ENCODE peak calls at places on chromosomes 13 and 19, in nine cellular contexts. One of them, this sample, is unnamed.

GRCh38 chr19:20103091-20103501 is 25.3 kb downstream of the ZNF90 start:
- DNase-seq in uterus: no peak
- DNase-seq in brain microvascular endothelial cell: no peak
- DNase-seq in suprapubic skin: no peak
- DNase-seq in transverse colon: no peak
- DNase-seq in ascending aorta: no peak
- DNase-seq in AG04450: no peak
- DNase-seq in effector memory CD4-positive, alpha-beta T cell: no peak
- DNase-seq in small intestine: no peak
- DNase-seq in this sample: no peak

GRCh38 chr19:51702103-51702753 is 9.1 kb downstream of the SPACA6 start:
- DNase-seq in suprapubic skin: peak
- DNase-seq in brain microvascular endothelial cell: no peak
- DNase-seq in ascending aorta: no peak
- DNase-seq in effector memory CD4-positive, alpha-beta T cell: peak
- DNase-seq in uterus: peak
- DNase-seq in transverse colon: peak
- DNase-seq in small intestine: peak
- DNase-seq in AG04450: no peak
- DNase-seq in this sample: peak

GRCh38 chr19:38975861-38976271 is 324 bp upstream of the FBXO17 start:
- DNase-seq in small intestine: peak
- DNase-seq in transverse colon: no peak
- DNase-seq in effector memory CD4-positive, alpha-beta T cell: no peak
- DNase-seq in AG04450: no peak
- DNase-seq in brain microvascular endothelial cell: no peak
- DNase-seq in uterus: no peak
- DNase-seq in suprapubic skin: peak
- DNase-seq in ascending aorta: no peak
- DNase-seq in this sample: peak

GRCh38 chr13:62337109-62337880 is 921.6 kb upstream of the PCDH20 start:
- DNase-seq in AG04450: no peak
- DNase-seq in brain microvascular endothelial cell: no peak
- DNase-seq in suprapubic skin: no peak
- DNase-seq in small intestine: no peak
- DNase-seq in ascending aorta: no peak
- DNase-seq in uterus: no peak
- DNase-seq in effector memory CD4-positive, alpha-beta T cell: no peak
- DNase-seq in transverse colon: no peak
- DNase-seq in this sample: no peak

GRCh38 chr13:51814825-51815650 is 11.1 kb upstream of the DHRS12 start:
- DNase-seq in AG04450: no peak
- DNase-seq in transverse colon: peak
- DNase-seq in brain microvascular endothelial cell: peak
- DNase-seq in uterus: peak
- DNase-seq in suprapubic skin: no peak
- DNase-seq in effector memory CD4-positive, alpha-beta T cell: peak
- DNase-seq in small intestine: peak
- DNase-seq in ascending aorta: no peak
- DNase-seq in this sample: no peak

GRCh38 chr19:3387645-3388589 is 21.5 kb downstream of the NFIC start:
- DNase-seq in transverse colon: peak
- DNase-seq in AG04450: no peak
- DNase-seq in uterus: peak
- DNase-seq in brain microvascular endothelial cell: no peak
- DNase-seq in effector memory CD4-positive, alpha-beta T cell: no peak
- DNase-seq in small intestine: peak
- DNase-seq in ascending aorta: peak
- DNase-seq in suprapubic skin: peak
- DNase-seq in this sample: peak

GRCh38 chr19:10269333-10270179 is 1.4 kb upstream of the ICAM1 start:
- DNase-seq in effector memory CD4-positive, alpha-beta T cell: peak
- DNase-seq in suprapubic skin: peak
- DNase-seq in uterus: peak
- DNase-seq in transverse colon: peak
- DNase-seq in brain microvascular endothelial cell: peak
- DNase-seq in ascending aorta: peak
- DNase-seq in AG04450: no peak
- DNase-seq in small intestine: peak
- DNase-seq in this sample: peak

GRCh38 chr13:28392428-28392827 is 102.5 kb downstream of the FLT1 start:
- DNase-seq in effector memory CD4-positive, alpha-beta T cell: no peak
- DNase-seq in transverse colon: no peak
- DNase-seq in brain microvascular endothelial cell: no peak
- DNase-seq in uterus: no peak
- DNase-seq in small intestine: no peak
- DNase-seq in AG04450: no peak
- DNase-seq in suprapubic skin: no peak
- DNase-seq in ascending aorta: no peak
- DNase-seq in this sample: no peak

GRCh38 chr19:1554968-1555801 is 12.9 kb downstream of the MEX3D start:
- DNase-seq in AG04450: no peak
- DNase-seq in uterus: no peak
- DNase-seq in brain microvascular endothelial cell: no peak
- DNase-seq in ascending aorta: no peak
- DNase-seq in small intestine: no peak
- DNase-seq in effector memory CD4-positive, alpha-beta T cell: no peak
- DNase-seq in transverse colon: no peak
- DNase-seq in suprapubic skin: no peak
- DNase-seq in this sample: no peak

GRCh38 chr19:32017341-32017948 is 328.0 kb upstream of the ZNF507 start:
- DNase-seq in AG04450: no peak
- DNase-seq in effector memory CD4-positive, alpha-beta T cell: no peak
- DNase-seq in small intestine: no peak
- DNase-seq in suprapubic skin: no peak
- DNase-seq in ascending aorta: no peak
- DNase-seq in brain microvascular endothelial cell: no peak
- DNase-seq in transverse colon: no peak
- DNase-seq in uterus: no peak
- DNase-seq in this sample: no peak

GRCh38 chr13:55560331-55560730 is 1580.4 kb upstream of the PRR20A start:
- DNase-seq in AG04450: no peak
- DNase-seq in small intestine: no peak
- DNase-seq in brain microvascular endothelial cell: no peak
- DNase-seq in suprapubic skin: no peak
- DNase-seq in uterus: no peak
- DNase-seq in ascending aorta: no peak
- DNase-seq in transverse colon: no peak
- DNase-seq in effector memory CD4-positive, alpha-beta T cell: no peak
- DNase-seq in this sample: no peak

GRCh38 chr19:57946316-57946715 is 1.2 kb downstream of the ZNF256 start:
- DNase-seq in small intestine: no peak
- DNase-seq in transverse colon: no peak
- DNase-seq in uterus: no peak
- DNase-seq in brain microvascular endothelial cell: no peak
- DNase-seq in effector memory CD4-positive, alpha-beta T cell: no peak
- DNase-seq in suprapubic skin: no peak
- DNase-seq in ascending aorta: no peak
- DNase-seq in AG04450: no peak
- DNase-seq in this sample: no peak

DNA sequence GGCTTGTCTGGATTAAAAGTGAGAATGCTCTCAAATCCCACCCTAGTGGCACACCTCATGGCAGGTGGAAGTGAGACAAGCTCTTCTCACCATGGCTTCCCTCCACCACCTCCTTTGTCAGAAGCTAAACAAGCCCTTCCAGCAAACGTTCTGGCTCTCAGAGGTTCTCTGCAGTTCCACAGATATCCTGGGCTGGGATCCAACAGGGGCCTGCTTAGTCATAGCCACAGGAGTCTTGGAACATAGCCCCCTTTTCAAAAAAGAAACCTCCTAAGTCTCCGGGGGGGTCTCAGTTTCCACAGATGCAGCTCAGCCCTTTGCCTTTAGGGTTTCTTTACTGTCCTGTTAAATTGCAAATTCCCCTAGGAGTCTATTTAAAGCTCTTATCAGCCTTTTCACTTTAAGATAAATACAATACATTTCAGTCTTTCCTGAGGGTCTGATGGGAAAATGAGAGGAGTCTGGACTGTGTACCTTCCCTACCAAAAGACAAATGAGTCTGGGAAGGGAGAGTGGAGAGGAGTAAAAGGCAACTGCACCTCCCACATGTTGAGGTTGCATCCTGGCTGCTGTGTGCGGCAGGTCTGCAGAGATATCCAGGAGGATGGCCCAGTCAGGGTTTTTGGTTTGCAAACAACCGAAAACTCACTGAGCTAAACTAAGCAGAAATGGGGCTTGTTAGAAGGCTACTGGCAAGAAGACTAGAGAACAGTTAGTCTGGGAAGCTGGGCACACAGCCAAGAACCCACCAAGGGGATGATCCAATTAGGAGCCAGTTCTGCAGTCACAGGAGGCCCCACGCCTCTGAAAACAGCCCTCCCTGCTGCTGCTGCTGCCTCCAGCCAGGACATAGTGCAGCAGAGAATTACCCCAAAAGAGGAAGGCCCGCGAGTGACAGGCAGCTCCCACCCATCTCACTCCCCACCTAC is 41.4 kb upstream of the SERP2 start:
- DNase-seq in transverse colon: peak
- DNase-seq in brain microvascular endothelial cell: peak
- DNase-seq in small intestine: no peak
- DNase-seq in effector memory CD4-positive, alpha-beta T cell: no peak
- DNase-seq in uterus: peak
- DNase-seq in suprapubic skin: no peak
- DNase-seq in AG04450: peak
- DNase-seq in ascending aorta: peak
- DNase-seq in this sample: peak
- H3K4me3 ChIP-seq in transverse colon: no peak
- H3K4me3 ChIP-seq in brain microvascular endothelial cell: no peak
- H3K4me3 ChIP-seq in small intestine: no peak
- H3K4me3 ChIP-seq in effector memory CD4-positive, alpha-beta T cell: no peak
- H3K4me3 ChIP-seq in uterus: no peak
- H3K4me3 ChIP-seq in suprapubic skin: no peak
- H3K4me3 ChIP-seq in AG04450: no peak
- H3K4me3 ChIP-seq in ascending aorta: no peak
- H3K4me3 ChIP-seq in this sample: no peak

DNA sequence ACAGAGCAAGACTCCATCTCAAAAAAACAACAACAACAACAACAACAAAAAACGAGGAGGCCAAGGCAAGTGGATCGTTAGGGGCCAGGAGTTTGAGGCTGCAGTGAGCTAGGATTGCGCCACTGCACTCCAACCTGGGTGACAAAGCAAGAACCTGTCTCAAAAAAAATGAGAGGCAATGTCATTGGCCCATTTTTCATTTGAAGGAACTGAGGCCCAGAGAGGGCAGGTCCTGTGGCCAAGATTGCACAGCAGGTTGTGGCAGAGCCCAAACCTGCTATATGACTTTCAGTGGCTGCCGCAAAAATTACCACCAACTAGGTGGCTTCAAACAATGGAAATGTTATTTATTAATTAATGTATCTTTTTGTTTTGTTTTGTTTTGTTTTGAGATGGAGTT is 5.5 kb downstream of the PIK3R2 start:
- DNase-seq in effector memory CD4-positive, alpha-beta T cell: no peak
- DNase-seq in ascending aorta: no peak
- DNase-seq in transverse colon: no peak
- DNase-seq in small intestine: no peak
- DNase-seq in uterus: no peak
- DNase-seq in brain microvascular endothelial cell: no peak
- DNase-seq in suprapubic skin: no peak
- DNase-seq in AG04450: no peak
- DNase-seq in this sample: no peak
- H3K27ac ChIP-seq in effector memory CD4-positive, alpha-beta T cell: no peak
- H3K27ac ChIP-seq in ascending aorta: no peak
- H3K27ac ChIP-seq in transverse colon: no peak
- H3K27ac ChIP-seq in small intestine: no peak
- H3K27ac ChIP-seq in uterus: no peak
- H3K27ac ChIP-seq in brain microvascular endothelial cell: no peak
- H3K27ac ChIP-seq in suprapubic skin: no peak
- H3K27ac ChIP-seq in AG04450: no peak
- H3K27ac ChIP-seq in this sample: no peak

GRCh38 chr19:42282810-42283247 is 13.8 kb downstream of the CIC start:
- DNase-seq in effector memory CD4-positive, alpha-beta T cell: no peak
- DNase-seq in suprapubic skin: no peak
- DNase-seq in small intestine: no peak
- DNase-seq in brain microvascular endothelial cell: no peak
- DNase-seq in AG04450: no peak
- DNase-seq in uterus: no peak
- DNase-seq in ascending aorta: no peak
- DNase-seq in transverse colon: no peak
- DNase-seq in this sample: no peak
- H3K4me3 ChIP-seq in effector memory CD4-positive, alpha-beta T cell: peak
- H3K4me3 ChIP-seq in suprapubic skin: peak
- H3K4me3 ChIP-seq in small intestine: no peak
- H3K4me3 ChIP-seq in brain microvascular endothelial cell: no peak
- H3K4me3 ChIP-seq in AG04450: peak
- H3K4me3 ChIP-seq in uterus: peak
- H3K4me3 ChIP-seq in ascending aorta: peak
- H3K4me3 ChIP-seq in transverse colon: no peak
- H3K4me3 ChIP-seq in this sample: no peak

GRCh38 chr19:6099037-6099436 is 11.3 kb downstream of the RFX2 start:
- DNase-seq in suprapubic skin: no peak
- DNase-seq in uterus: no peak
- DNase-seq in AG04450: no peak
- DNase-seq in ascending aorta: no peak
- DNase-seq in transverse colon: no peak
- DNase-seq in brain microvascular endothelial cell: no peak
- DNase-seq in effector memory CD4-positive, alpha-beta T cell: no peak
- DNase-seq in small intestine: no peak
- DNase-seq in this sample: no peak

GRCh38 chr19:6101291-6101690 is 9.0 kb downstream of the RFX2 start:
- DNase-seq in brain microvascular endothelial cell: no peak
- DNase-seq in suprapubic skin: no peak
- DNase-seq in ascending aorta: no peak
- DNase-seq in AG04450: no peak
- DNase-seq in effector memory CD4-positive, alpha-beta T cell: no peak
- DNase-seq in small intestine: no peak
- DNase-seq in uterus: no peak
- DNase-seq in transverse colon: no peak
- DNase-seq in this sample: no peak

GRCh38 chr19:6098574-6098973 is 11.7 kb downstream of the RFX2 start:
- DNase-seq in AG04450: no peak
- DNase-seq in small intestine: no peak
- DNase-seq in transverse colon: no peak
- DNase-seq in effector memory CD4-positive, alpha-beta T cell: no peak
- DNase-seq in uterus: no peak
- DNase-seq in ascending aorta: no peak
- DNase-seq in suprapubic skin: no peak
- DNase-seq in brain microvascular endothelial cell: no peak
- DNase-seq in this sample: no peak

GRCh38 chr19:6100284-6100915 is 9.9 kb downstream of the RFX2 start:
- DNase-seq in suprapubic skin: no peak
- DNase-seq in transverse colon: no peak
- DNase-seq in uterus: no peak
- DNase-seq in small intestine: no peak
- DNase-seq in brain microvascular endothelial cell: no peak
- DNase-seq in effector memory CD4-positive, alpha-beta T cell: no peak
- DNase-seq in AG04450: no peak
- DNase-seq in ascending aorta: no peak
- DNase-seq in this sample: no peak

DNA sequence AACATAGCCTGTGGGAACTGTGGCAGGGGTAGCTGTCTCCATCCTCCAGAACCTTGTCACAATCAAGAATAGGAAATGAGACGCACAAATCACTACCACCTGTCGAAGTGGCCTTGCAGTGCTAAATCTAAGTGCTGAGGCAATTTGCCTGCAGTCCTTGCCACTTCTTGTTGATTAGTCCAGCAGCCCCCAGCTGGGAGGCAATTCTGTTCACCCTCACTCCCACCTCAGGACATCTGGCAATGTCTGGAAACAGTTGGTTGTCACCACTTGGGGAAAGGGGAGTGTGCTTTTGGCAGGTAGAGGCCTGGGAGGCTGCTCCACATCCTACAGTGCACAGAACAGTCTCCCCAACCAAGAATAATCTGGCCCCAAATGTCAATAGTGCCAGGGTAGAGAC is 10.7 kb downstream of the RFX2 start:
- DNase-seq in transverse colon: no peak
- DNase-seq in AG04450: no peak
- DNase-seq in effector memory CD4-positive, alpha-beta T cell: no peak
- DNase-seq in uterus: no peak
- DNase-seq in brain microvascular endothelial cell: no peak
- DNase-seq in suprapubic skin: no peak
- DNase-seq in small intestine: no peak
- DNase-seq in ascending aorta: no peak
- DNase-seq in this sample: no peak
- H3K27ac ChIP-seq in transverse colon: peak
- H3K27ac ChIP-seq in AG04450: no peak
- H3K27ac ChIP-seq in effector memory CD4-positive, alpha-beta T cell: no peak
- H3K27ac ChIP-seq in uterus: peak
- H3K27ac ChIP-seq in brain microvascular endothelial cell: no peak
- H3K27ac ChIP-seq in suprapubic skin: peak
- H3K27ac ChIP-seq in small intestine: peak
- H3K27ac ChIP-seq in ascending aorta: peak
- H3K27ac ChIP-seq in this sample: peak

This sample was measured in ovary.